ENCODE peak calls at places on chromosomes 13 and 19, in five cellular contexts. R, E, A, Y and F are unnamed samples.

GRCh38 chr13:28583661-28584091 is 75.3 kb upstream of the POMP start:
- DNase-seq in Y (no peak), E (no peak), R (no peak), A (no peak), F (no peak)

GRCh38 chr19:8611391-8611883 is 922 bp upstream of the ADAMTS10 start:
- DNase-seq in A (no peak), E (no peak), Y (no peak), R (no peak), F (no peak)

GRCh38 chr13:20221772-20222171 is 10.3 kb downstream of the GJB6 start:
- DNase-seq in Y (no peak), E (no peak), R (no peak), A (no peak), F (no peak)

GRCh38 chr13:45511310-45512147 is 46.8 kb downstream of the COG3 start:
- DNase-seq in R (peak; percentile 25), E (peak; percentile 74), A (peak; percentile 50), Y (no peak), F (no peak)

GRCh38 chr13:29800687-29801086 is 49.7 kb downstream of the UBL3 start:
- DNase-seq in E (no peak), A (no peak), Y (no peak), R (no peak), F (no peak)

GRCh38 chr19:37227996-37228395 is 10.0 kb downstream of the ZNF383 start:
- DNase-seq in Y (peak; percentile 23), A (no peak), E (peak; percentile 59), R (no peak), F (no peak)

GRCh38 chr19:55197531-55197930 is 11.8 kb downstream of the PTPRH start:
- DNase-seq in A (no peak), Y (no peak), R (no peak), E (no peak), F (no peak)

GRCh38 chr13:60001892-60002291 is 161.8 kb downstream of the DIAPH3 start:
- DNase-seq in E (no peak), A (no peak), R (no peak), Y (no peak), F (no peak)

GRCh38 chr13:41848435-41849255 is 112.3 kb downstream of the VWA8 start:
- DNase-seq in A (no peak), R (no peak), Y (no peak), E (peak; percentile 7), F (no peak)

GRCh38 chr13:38767506-38768265 is 80.8 kb downstream of the FREM2 start:
- DNase-seq in E (no peak), A (no peak), R (peak; percentile 9), Y (no peak), F (no peak)

GRCh38 chr13:113743366-113744195 is 15.4 kb upstream of the TMEM255B start:
- DNase-seq in E (no peak), R (no peak), Y (no peak), A (no peak), F (no peak)

GRCh38 chr19:15195381-15195964 is 5.3 kb downstream of the NOTCH3 start:
- DNase-seq in Y (peak; percentile 71), R (peak; percentile 55), A (no peak), E (peak; percentile 84), F (peak; percentile 79)

GRCh38 chr13:45396548-45397095 is 21.6 kb downstream of the SLC25A30 start:
- DNase-seq in A (no peak), R (no peak), E (no peak), Y (no peak), F (no peak)

GRCh38 chr13:46389985-46390384 is 2.9 kb upstream of the RUBCNL start:
- DNase-seq in A (no peak), E (no peak), R (no peak), Y (no peak), F (no peak)

GRCh38 chr13:80141114-80141849 is 199.6 kb downstream of the SPRY2 start:
- DNase-seq in R (peak; percentile 76), Y (no peak), E (no peak), A (peak; percentile 44), F (no peak)

GRCh38 chr19:14383898-14384669 is 2.8 kb downstream of the ADGRE5 start:
- DNase-seq in R (no peak), E (no peak), A (no peak), Y (no peak), F (no peak)

GRCh38 chr13:37075164-37075563 is 15.7 kb upstream of the SUPT20H start:
- DNase-seq in R (no peak), Y (no peak), E (no peak), A (no peak), F (no peak)

GRCh38 chr19:1122972-1123363 is 19.2 kb downstream of the GPX4 start:
- DNase-seq in E (peak; percentile 80), A (no peak), Y (no peak), R (no peak), F (no peak)

GRCh38 chr19:1121395-1121794 is 17.6 kb downstream of the GPX4 start:
- DNase-seq in A (no peak), R (no peak), Y (no peak), E (no peak), F (no peak)

GRCh38 chr19:1123885-1124677 is 20.3 kb downstream of the GPX4 start:
- DNase-seq in A (no peak), Y (no peak), E (no peak), R (no peak), F (no peak)

GRCh38 chr19:1123381-1123780 is 19.6 kb downstream of the GPX4 start:
- DNase-seq in Y (no peak), R (no peak), E (no peak), A (no peak), F (no peak)

GRCh38 chr19:1122021-1122971 is 18.5 kb downstream of the GPX4 start:
- DNase-seq in Y (no peak), E (no peak), A (no peak), R (no peak), F (no peak)
- TF ChIP-seq CTCF in Y (no peak), E (no peak), A (no peak), R (no peak), F (no peak)

GRCh38 chr13:25371608-25372274 is at the start of gene ATP8A2:
- DNase-seq in R (no peak), Y (peak; percentile 17), A (no peak), E (no peak), F (no peak)

GRCh38 chr13:25378528-25378927 is 6.8 kb downstream of the ATP8A2 start:
- DNase-seq in A (no peak), E (no peak), Y (no peak), R (no peak), F (no peak)

GRCh38 chr13:25372275-25373081 is 704 bp downstream of the ATP8A2 start:
- DNase-seq in A (no peak), R (no peak), Y (peak; percentile 17), E (no peak), F (no peak)

GRCh38 chr13:25377244-25377962 is 5.6 kb downstream of the ATP8A2 start:
- DNase-seq in E (no peak), A (no peak), R (no peak), Y (no peak), F (no peak)

DNA sequence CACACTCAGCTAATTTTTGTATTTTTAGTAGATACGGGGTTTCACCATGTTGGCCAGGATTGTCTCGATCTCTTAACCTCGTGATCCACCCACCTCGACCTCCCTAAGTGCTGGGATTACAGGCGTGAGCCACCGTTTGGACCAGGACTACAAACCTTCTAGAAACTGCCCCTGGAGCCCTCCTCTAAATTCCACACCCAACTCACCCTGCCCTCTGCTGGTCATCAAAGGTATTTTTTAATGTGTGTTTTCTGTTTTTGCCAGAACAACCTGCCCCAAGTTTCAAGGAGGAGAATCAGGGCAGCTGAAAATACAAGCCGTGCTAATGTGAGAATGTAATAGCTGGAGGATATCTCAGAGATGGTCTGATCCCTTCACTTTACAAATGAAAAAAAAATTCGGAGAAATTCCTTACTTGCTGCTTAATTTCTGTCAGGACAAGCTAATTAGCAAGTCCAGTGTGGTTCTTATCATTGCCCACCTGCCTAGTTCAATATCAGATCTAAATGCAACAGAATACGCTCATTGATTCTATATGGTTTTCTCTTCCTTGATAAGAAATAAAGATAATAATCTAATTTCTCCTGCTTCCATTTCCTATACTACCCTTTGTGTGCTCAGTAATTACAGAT is 4.1 kb downstream of the ATP8A2 start:
- DNase-seq in E (peak; percentile 72), R (peak; percentile 13), A (peak; percentile 10), Y (peak; percentile 18), F (no peak)
- TF ChIP-seq CTCF in E (peak; percentile 67), R (peak; percentile 15), A (peak; percentile 72), Y (peak; percentile 69), F (peak; percentile 80)

DNA sequence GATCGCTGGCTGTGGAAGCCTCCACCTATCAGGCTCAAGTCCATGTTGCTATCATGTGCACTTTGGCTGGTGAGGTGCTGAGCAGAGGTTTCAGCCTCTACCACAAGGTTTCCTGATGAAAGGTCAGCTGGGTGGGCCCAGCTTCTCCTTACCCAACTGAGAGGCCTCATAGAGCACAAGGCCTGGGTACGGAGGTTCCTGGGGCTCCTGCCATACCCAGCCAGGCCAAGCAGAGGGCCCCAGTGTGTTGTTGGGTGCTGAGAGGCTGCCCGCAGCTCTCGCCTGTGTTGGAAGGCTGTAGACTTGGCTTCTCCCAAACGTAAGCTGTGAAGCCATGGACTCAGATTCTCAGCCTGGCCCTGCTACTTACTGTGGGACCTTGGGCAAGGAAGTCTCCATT is 28.2 kb downstream of the ACTN4 start:
- DNase-seq in R (no peak), A (no peak), Y (no peak), E (no peak), F (no peak)
- TF ChIP-seq CTCF in R (no peak), A (no peak), Y (no peak), E (no peak), F (no peak)

DNA sequence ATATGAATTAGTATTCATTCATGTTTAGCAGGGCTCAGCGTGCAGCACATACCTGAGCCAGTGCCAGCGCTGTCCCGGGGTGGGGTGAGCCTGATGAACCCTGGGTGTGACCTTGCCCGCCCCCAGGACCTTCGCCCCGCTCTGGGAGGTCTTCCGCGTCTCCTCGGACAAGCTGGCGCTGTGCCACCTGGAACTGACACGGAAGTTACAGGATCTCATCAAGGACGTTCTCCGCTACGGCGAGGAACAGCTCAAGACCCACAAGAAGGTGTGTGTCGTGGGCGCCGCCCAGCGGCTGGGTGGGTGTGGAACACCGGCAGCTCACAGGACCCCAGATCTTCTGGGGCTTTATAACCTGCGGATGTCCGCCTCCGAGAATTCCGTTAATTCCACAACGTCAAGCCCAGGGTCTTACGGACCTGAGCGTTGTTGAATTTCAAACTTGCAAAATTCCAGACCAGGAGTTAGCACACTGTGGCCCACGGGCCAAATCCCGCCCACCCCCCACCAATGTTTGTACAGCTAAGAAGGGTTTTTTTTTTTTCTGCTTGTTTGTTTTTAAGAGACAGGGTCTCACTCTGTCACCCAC is 15.4 kb downstream of the FCHO1 start:
- DNase-seq in R (peak; percentile 70), Y (peak; percentile 70), E (peak; percentile 86), A (peak; percentile 32), F (peak; percentile 84)
- TF ChIP-seq CTCF in R (peak; percentile 63), Y (peak; percentile 83), E (peak; percentile 69), A (peak; percentile 94), F (peak; percentile 85)